ENCODE peak calls at places on chromosomes 11 and 22, in seven cellular contexts. D, Z, C, J, I, V and L are unnamed samples.

GRCh38 chr11:76448506-76448905 is 3.7 kb downstream of the EMSY start:
- DNase-seq in D (no peak), Z (no peak), C (no peak), J (peak), I (no peak), V (no peak), L (no peak)

GRCh38 chr11:914204-914603 is 3.6 kb upstream of the CHID1 start:
- DNase-seq in D (no peak), Z (no peak), C (no peak), J (no peak), I (no peak), V (no peak), L (no peak)

GRCh38 chr11:1938343-1939005 is 8.7 kb upstream of the MRPL23 start:
- DNase-seq in D (no peak), Z (no peak), C (no peak), J (peak), I (no peak), V (no peak), L (no peak)

GRCh38 chr11:71582309-71582895 is at the start of gene KRTAP5-11:
- DNase-seq in D (no peak), Z (peak), C (no peak), J (no peak), I (no peak), V (no peak), L (no peak)

GRCh38 chr22:41915035-41915782 is at the start of gene SHISA8:
- DNase-seq in D (peak), Z (no peak), C (no peak), J (peak), I (no peak), V (no peak), L (peak)

GRCh38 chr11:78202733-78203167 is 14.0 kb downstream of the USP35 start:
- DNase-seq in D (no peak), Z (no peak), C (no peak), J (no peak), I (no peak), V (peak), L (no peak)

GRCh38 chr22:19086417-19086816 is 35.8 kb downstream of the DGCR2 start:
- DNase-seq in D (no peak), Z (no peak), C (no peak), J (no peak), I (no peak), V (no peak), L (no peak)

GRCh38 chr11:26983645-26984044 is 10.3 kb upstream of the FIBIN start:
- DNase-seq in D (no peak), Z (no peak), C (no peak), J (no peak), I (no peak), V (no peak), L (no peak)

GRCh38 chr11:108512706-108513105 is 14.5 kb upstream of the POGLUT3 start:
- DNase-seq in D (no peak), Z (no peak), C (no peak), J (no peak), I (no peak), V (no peak), L (no peak)

GRCh38 chr11:63999349-64000025 is 13.2 kb downstream of the OTUB1 start:
- DNase-seq in D (peak), Z (no peak), C (peak), J (peak), I (no peak), V (no peak), L (no peak)

GRCh38 chr22:37260939-37261338 is 16.9 kb upstream of the RAC2 start:
- DNase-seq in D (peak), Z (peak), C (no peak), J (peak), I (no peak), V (peak), L (peak)

GRCh38 chr11:82718307-82718706 is 15.4 kb downstream of the FAM181B start:
- DNase-seq in D (peak), Z (peak), C (no peak), J (peak), I (peak), V (peak), L (peak)

GRCh38 chr11:122746611-122747305 is 91.2 kb downstream of the UBASH3B start:
- DNase-seq in D (no peak), Z (no peak), C (no peak), J (no peak), I (no peak), V (no peak), L (no peak)

GRCh38 chr11:290621-291231 is 1.8 kb downstream of the PGGHG start:
- DNase-seq in D (no peak), Z (no peak), C (peak), J (no peak), I (no peak), V (no peak), L (no peak)

GRCh38 chr11:45853616-45854219 is 6.4 kb downstream of the CRY2 start:
- DNase-seq in D (no peak), Z (no peak), C (no peak), J (no peak), I (no peak), V (no peak), L (no peak)

GRCh38 chr11:65640483-65641207 is 2.7 kb downstream of the SIPA1 start:
- DNase-seq in D (no peak), Z (peak), C (no peak), J (no peak), I (peak), V (peak), L (peak)

GRCh38 chr11:67099841-67100324 is 19.2 kb upstream of the KDM2A start:
- DNase-seq in D (no peak), Z (no peak), C (no peak), J (no peak), I (no peak), V (no peak), L (no peak)

GRCh38 chr22:26846645-26847044 is 189.3 kb downstream of the MIAT start:
- DNase-seq in D (peak), Z (peak), C (no peak), J (no peak), I (no peak), V (no peak), L (no peak)

GRCh38 chr11:112554586-112554985 is 293.9 kb upstream of the PLET1 start:
- DNase-seq in D (no peak), Z (no peak), C (no peak), J (no peak), I (no peak), V (no peak), L (no peak)

GRCh38 chr11:109037856-109038780 is 373.2 kb downstream of the DDX10 start:
- DNase-seq in D (peak), Z (no peak), C (no peak), J (no peak), I (peak), V (no peak), L (no peak)

GRCh38 chr22:22195265-22196017 is 49.1 kb upstream of the VPREB1 start:
- DNase-seq in D (peak), Z (peak), C (no peak), J (peak), I (no peak), V (peak), L (no peak)

GRCh38 chr22:34395370-34395769 is 475.1 kb upstream of the LARGE1 start:
- DNase-seq in D (no peak), Z (no peak), C (no peak), J (no peak), I (no peak), V (no peak), L (no peak)

GRCh38 chr22:32985899-32986772 is 72.0 kb downstream of the SYN3 start:
- DNase-seq in D (peak), Z (peak), C (peak), J (peak), I (peak), V (peak), L (peak)

GRCh38 chr11:64444838-64445441 is 86.0 kb downstream of the RPS6KA4 start:
- DNase-seq in D (no peak), Z (peak), C (no peak), J (peak), I (no peak), V (no peak), L (no peak)

GRCh38 chr11:117887431-117888139 is 11.1 kb upstream of the FXYD6 start:
- DNase-seq in D (no peak), Z (no peak), C (peak), J (no peak), I (no peak), V (no peak), L (no peak)

GRCh38 chr22:50146440-50147228 is 23.9 kb upstream of the PANX2 start:
- DNase-seq in D (peak), Z (peak), C (peak), J (no peak), I (peak), V (no peak), L (peak)

GRCh38 chr11:9693801-9694553 is 30.1 kb downstream of the SWAP70 start:
- DNase-seq in D (no peak), Z (no peak), C (no peak), J (no peak), I (no peak), V (no peak), L (no peak)

GRCh38 chr11:69368119-69368880 is 74.3 kb downstream of the MYEOV start:
- DNase-seq in D (no peak), Z (no peak), C (no peak), J (no peak), I (no peak), V (no peak), L (no peak)

GRCh38 chr11:65900125-65900898 is at the start of gene FOSL1:
- DNase-seq in D (peak), Z (peak), C (peak), J (peak), I (no peak), V (peak), L (peak)

GRCh38 chr11:128505449-128506058 is 81.8 kb downstream of the ETS1 start:
- DNase-seq in D (no peak), Z (no peak), C (no peak), J (no peak), I (peak), V (no peak), L (no peak)

GRCh38 chr22:50699001-50699753 is 26.6 kb downstream of the SHANK3 start:
- DNase-seq in D (no peak), Z (no peak), C (no peak), J (no peak), I (no peak), V (no peak), L (no peak)

GRCh38 chr22:48427731-48428211 is 1399.9 kb downstream of the BRD1 start:
- DNase-seq in D (no peak), Z (no peak), C (no peak), J (no peak), I (no peak), V (no peak), L (no peak)

GRCh38 chr11:106156290-106156937 is 79.0 kb downstream of the AASDHPPT start:
- DNase-seq in D (peak), Z (peak), C (peak), J (peak), I (peak), V (peak), L (no peak)

GRCh38 chr11:76684470-76684869 is 13.9 kb upstream of the LRRC32 start:
- DNase-seq in D (no peak), Z (no peak), C (no peak), J (no peak), I (no peak), V (no peak), L (no peak)

GRCh38 chr11:75810637-75811383 is 4.2 kb upstream of the UVRAG start:
- DNase-seq in D (no peak), Z (peak), C (no peak), J (no peak), I (no peak), V (peak), L (no peak)

GRCh38 chr22:43077121-43077877 is 11.9 kb downstream of the TTLL1 start:
- DNase-seq in D (no peak), Z (no peak), C (no peak), J (no peak), I (no peak), V (no peak), L (no peak)

GRCh38 chr11:1875093-1875785 is 16.5 kb downstream of the PRR33 start:
- DNase-seq in D (no peak), Z (no peak), C (peak), J (no peak), I (no peak), V (no peak), L (no peak)

GRCh38 chr11:97367406-97368083 is 977.7 kb downstream of the JRKL start:
- DNase-seq in D (no peak), Z (no peak), C (no peak), J (no peak), I (no peak), V (no peak), L (no peak)

GRCh38 chr11:70016666-70017347 is 61.3 kb upstream of the ANO1 start:
- DNase-seq in D (peak), Z (no peak), C (no peak), J (no peak), I (no peak), V (no peak), L (no peak)